ENCODE peak calls at places on chromosomes 6 and 20, in eight cellular contexts. Y is PC-3, Z is spleen, P is GM23248, W is colonic mucosa, X is AG04449, G is neural progenitor cell, S is GM06990. O is an unnamed sample.

GRCh38 chr20:62955519-62956386 is 3.2 kb downstream of the SLC17A9 start:
- DNase-seq in G (no peak), S (no peak), W (peak), Z (peak), P (no peak), X (no peak), Y (no peak), O (no peak)

GRCh38 chr20:38159539-38159938 is 5.5 kb downstream of the TGM2 start:
- DNase-seq in G (no peak), X (no peak), Z (peak), Y (no peak), W (no peak), P (no peak), S (no peak), O (peak)

GRCh38 chr6:116450185-116450710 is 10.9 kb upstream of the CALHM6 start:
- DNase-seq in X (no peak), W (no peak), S (no peak), Y (no peak), G (no peak), P (no peak), Z (no peak), O (no peak)

GRCh38 chr6:16437095-16437494 is 198.7 kb downstream of the GMPR start:
- DNase-seq in P (no peak), Z (no peak), G (no peak), X (no peak), S (no peak), W (no peak), Y (no peak), O (no peak)

GRCh38 chr20:3173582-3174441 is 463 bp upstream of the LZTS3 start:
- DNase-seq in X (no peak), S (peak), Y (peak), P (peak), G (peak), W (peak), Z (peak), O (peak)

GRCh38 chr6:2378891-2379652 is 133.7 kb upstream of the GMDS start:
- DNase-seq in P (peak), W (no peak), G (no peak), Y (peak), X (no peak), S (no peak), Z (no peak), O (no peak)

GRCh38 chr6:26197736-26198625 is 110.8 kb downstream of the HFE start:
- DNase-seq in Y (peak), Z (peak), P (peak), G (peak), S (peak), X (no peak), W (peak), O (no peak)

GRCh38 chr20:19802492-19803158 is 44.6 kb downstream of the RIN2 start:
- DNase-seq in Y (peak), G (peak), X (no peak), P (peak), S (no peak), W (peak), Z (no peak), O (no peak)

GRCh38 chr6:30450908-30451818 is 38.1 kb upstream of the HLA-E start:
- DNase-seq in S (no peak), P (peak), G (peak), Z (peak), Y (no peak), W (peak), X (peak), O (no peak)

GRCh38 chr6:162085561-162085960 is 642.0 kb downstream of the PRKN start:
- DNase-seq in P (no peak), G (no peak), Z (no peak), W (no peak), X (no peak), Y (no peak), S (no peak), O (no peak)

GRCh38 chr6:31067881-31068737 is 44.3 kb downstream of the C6orf15 start:
- DNase-seq in S (no peak), X (no peak), P (no peak), G (no peak), Z (no peak), W (no peak), Y (no peak), O (no peak)

GRCh38 chr6:33164665-33165373 is 27.4 kb downstream of the COL11A2 start:
- DNase-seq in W (no peak), Z (no peak), P (no peak), S (no peak), Y (no peak), G (no peak), X (no peak), O (no peak)

GRCh38 chr6:169070506-169071176 is 183.0 kb downstream of the THBS2 start:
- DNase-seq in Z (no peak), Y (peak), X (peak), W (peak), G (no peak), S (no peak), P (peak), O (peak)

GRCh38 chr20:19767070-19767469 is 9.0 kb downstream of the RIN2 start:
- DNase-seq in G (no peak), W (no peak), Y (peak), S (no peak), Z (no peak), P (no peak), X (no peak), O (no peak)

GRCh38 chr6:109336221-109336955 is 45.9 kb downstream of the CD164 start:
- DNase-seq in Y (peak), W (peak), S (no peak), X (no peak), P (peak), G (no peak), Z (no peak), O (peak)

GRCh38 chr20:43284481-43284880 is 94.8 kb upstream of the PTPRT start:
- DNase-seq in G (no peak), P (no peak), Y (no peak), Z (no peak), W (no peak), S (no peak), X (no peak), O (no peak)

GRCh38 chr6:137882225-137882961 is 15.3 kb downstream of the TNFAIP3 start:
- DNase-seq in X (peak), Z (no peak), S (no peak), G (no peak), P (peak), W (no peak), Y (no peak), O (no peak)

GRCh38 chr20:61434361-61434781 is 182.3 kb downstream of the CDH4 start:
- DNase-seq in Z (no peak), Y (no peak), S (no peak), G (peak), P (peak), X (no peak), W (no peak), O (peak)

GRCh38 chr20:17701826-17702225 is 2.1 kb downstream of the BANF2 start:
- DNase-seq in Z (no peak), X (no peak), W (no peak), S (no peak), P (no peak), Y (no peak), G (no peak), O (peak)

GRCh38 chr6:116405663-116406329 is 35.0 kb downstream of the DSE start:
- DNase-seq in P (peak), G (peak), Y (peak), S (no peak), Z (no peak), X (no peak), W (no peak), O (no peak)

GRCh38 chr20:11982289-11982957 is 64.7 kb downstream of the BTBD3 start:
- DNase-seq in X (no peak), Z (no peak), S (no peak), Y (no peak), P (no peak), W (no peak), G (no peak), O (no peak)

GRCh38 chr6:45658958-45659357 is 281.2 kb upstream of the SUPT3H start:
- DNase-seq in P (no peak), Y (no peak), Z (no peak), W (no peak), G (no peak), S (no peak), X (no peak), O (no peak)

GRCh38 chr6:10460096-10460495 is 45.2 kb upstream of the TFAP2A start:
- DNase-seq in G (no peak), X (no peak), S (peak), P (no peak), Y (no peak), Z (no peak), W (no peak), O (no peak)

GRCh38 chr6:16092140-16092539 is 36.7 kb upstream of the MYLIP start:
- DNase-seq in X (no peak), Z (no peak), G (no peak), Y (no peak), S (no peak), P (no peak), W (no peak), O (no peak)

GRCh38 chr6:63467247-63467954 is 104.9 kb upstream of the LOC128125822 start:
- DNase-seq in Z (no peak), S (no peak), P (no peak), G (no peak), X (no peak), Y (no peak), W (no peak), O (no peak)

DNA sequence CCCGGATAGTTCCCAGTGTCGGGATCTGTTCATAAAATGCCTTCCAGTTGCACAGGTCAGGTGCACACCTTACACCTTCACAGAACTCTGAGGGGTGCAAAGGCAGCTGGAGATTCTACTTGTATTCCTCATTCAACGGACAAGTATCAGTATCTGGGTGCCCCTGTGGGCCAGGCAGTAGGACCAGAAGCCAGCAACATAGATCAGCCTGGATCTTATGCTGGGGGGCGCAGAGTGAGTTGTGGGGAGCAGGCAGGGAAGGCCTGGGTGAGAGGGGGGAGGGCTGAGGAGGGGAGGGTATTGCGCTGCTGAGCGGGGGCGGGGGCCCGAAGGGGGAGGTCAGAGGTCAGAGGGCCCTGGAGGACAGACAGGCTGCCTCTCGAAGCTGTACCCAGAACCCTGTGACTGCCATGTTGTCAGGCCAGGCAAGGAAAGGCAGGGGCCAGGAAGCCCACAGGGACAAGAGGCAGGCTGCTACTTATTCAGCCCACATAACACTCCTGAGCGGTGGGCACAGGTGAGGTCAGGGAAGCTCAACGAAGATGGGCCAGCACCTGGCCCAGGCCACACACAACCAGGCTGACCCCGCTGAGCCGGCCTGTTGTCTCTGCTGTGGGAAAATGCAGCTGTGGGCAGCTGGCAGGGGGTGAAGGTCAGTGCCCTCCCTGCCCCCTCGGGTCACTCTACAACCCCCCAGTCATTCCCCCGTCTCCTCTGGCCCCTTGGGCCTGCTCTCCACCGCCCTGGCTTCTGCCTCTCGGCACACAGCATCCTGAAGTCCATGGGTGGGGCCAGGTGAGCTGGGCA is 1.1 kb downstream of the OPRL1 start:
- DNase-seq in X (no peak), W (no peak), S (no peak), Y (no peak), Z (no peak), G (no peak), P (no peak), O (no peak)
- H3K4me3 ChIP-seq in X (no peak), W (peak), S (no peak), Y (peak), Z (peak), G (peak), P (peak), O (peak)

GRCh38 chr6:52535711-52536423 is 41.0 kb downstream of the TRAM2 start:
- DNase-seq in P (no peak), S (no peak), G (no peak), X (no peak), Z (no peak), Y (no peak), W (no peak), O (no peak)

GRCh38 chr6:52533491-52533890 is 43.4 kb downstream of the TRAM2 start:
- DNase-seq in Z (no peak), W (no peak), P (peak), G (no peak), Y (no peak), S (no peak), X (no peak), O (no peak)

GRCh38 chr6:52536424-52536916 is 40.4 kb downstream of the TRAM2 start:
- DNase-seq in Y (no peak), S (peak), P (no peak), X (no peak), Z (no peak), W (no peak), G (no peak), O (no peak)

GRCh38 chr6:52534363-52534762 is 42.5 kb downstream of the TRAM2 start:
- DNase-seq in P (no peak), Y (no peak), W (no peak), X (no peak), Z (no peak), G (no peak), S (no peak), O (no peak)

DNA sequence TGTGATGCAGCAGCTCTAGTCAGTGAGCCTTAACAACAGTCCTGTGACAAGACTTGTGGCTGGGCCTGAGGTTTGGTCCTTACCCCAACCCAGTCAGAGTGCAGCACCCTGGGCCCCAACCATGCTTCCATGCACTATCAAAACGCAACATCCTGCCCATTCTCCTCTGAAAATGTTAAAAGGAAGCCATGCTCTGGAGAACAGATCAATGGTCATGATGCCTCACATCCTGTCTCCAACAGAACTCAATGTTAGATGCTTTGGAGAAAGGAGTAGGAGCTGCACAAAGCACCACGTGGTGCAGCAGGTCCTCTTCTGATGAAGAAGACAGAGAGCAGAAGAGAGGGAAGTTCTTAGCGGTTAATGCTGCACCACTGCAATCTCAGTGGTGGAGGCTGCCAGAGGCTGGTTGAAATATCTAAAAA is 41.9 kb downstream of the TRAM2 start:
- DNase-seq in S (peak), P (no peak), G (no peak), Y (no peak), W (no peak), Z (no peak), X (no peak), O (no peak)
- H3K4me3 ChIP-seq in S (no peak), P (no peak), G (no peak), Y (no peak), W (no peak), Z (no peak), X (no peak), O (no peak)

DNA sequence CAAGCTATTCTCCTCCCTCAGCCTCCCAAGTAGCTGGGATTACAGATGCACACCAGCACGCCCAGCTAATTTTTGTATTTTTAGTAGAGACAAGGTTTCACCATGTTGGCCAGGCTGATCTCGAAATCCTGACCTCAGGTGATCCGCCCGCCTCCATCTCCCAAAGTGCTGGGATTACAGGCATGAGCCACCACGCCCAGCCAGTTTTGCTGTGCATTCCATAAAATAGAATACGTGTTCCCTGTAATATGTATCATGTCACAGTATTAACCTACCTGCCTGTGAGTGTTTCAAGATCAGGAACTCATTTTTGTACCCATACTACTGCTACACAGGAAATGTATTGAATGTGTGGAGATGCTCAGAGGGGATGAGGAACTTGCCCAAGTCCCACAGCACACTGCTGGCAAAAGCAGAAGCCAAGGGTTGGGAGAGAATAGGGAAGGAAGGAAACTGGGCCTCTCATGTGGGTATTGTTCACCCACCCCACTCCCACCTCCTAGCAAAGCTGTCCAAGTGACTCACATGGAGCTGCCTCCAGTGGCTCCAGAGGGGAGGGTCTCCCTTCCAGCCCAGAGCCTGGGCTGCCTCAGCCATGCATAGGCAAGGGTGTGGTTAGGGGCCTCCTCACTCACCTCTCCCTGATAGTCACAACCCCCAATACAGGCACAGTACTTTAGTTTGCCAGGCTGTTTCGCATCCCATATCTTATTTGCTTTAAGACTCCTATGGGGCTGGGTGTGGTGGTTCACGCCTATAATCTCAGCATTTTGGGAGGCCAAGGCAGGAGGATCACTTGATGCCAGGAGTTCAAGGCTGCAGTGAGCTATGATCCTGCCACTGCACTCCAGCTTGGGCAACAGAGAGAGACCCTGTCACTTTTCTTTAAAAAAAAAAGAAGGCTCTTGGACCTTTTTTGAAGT is 9.4 kb downstream of the HM13 start:
- DNase-seq in S (no peak), G (no peak), Y (no peak), Z (no peak), P (peak), X (no peak), W (no peak), O (peak)
- H3K4me3 ChIP-seq in S (no peak), G (no peak), Y (no peak), Z (no peak), P (no peak), X (no peak), W (no peak), O (no peak)

GRCh38 chr6:47245745-47246371 is 63.8 kb downstream of the TNFRSF21 start:
- DNase-seq in P (no peak), Y (no peak), G (no peak), W (no peak), Z (no peak), S (no peak), X (no peak), O (no peak)

GRCh38 chr6:47242483-47243386 is 67.0 kb downstream of the TNFRSF21 start:
- DNase-seq in P (peak), Z (peak), S (peak), W (peak), Y (peak), X (peak), G (peak), O (peak)

GRCh38 chr6:47238456-47238995 is 71.2 kb downstream of the TNFRSF21 start:
- DNase-seq in Z (no peak), P (no peak), X (no peak), S (no peak), W (no peak), G (no peak), Y (no peak), O (no peak)

GRCh38 chr6:47240277-47240890 is 69.3 kb downstream of the TNFRSF21 start:
- DNase-seq in X (no peak), G (no peak), P (no peak), Z (no peak), Y (no peak), S (no peak), W (no peak), O (no peak)

GRCh38 chr6:47241742-47242482 is 67.8 kb downstream of the TNFRSF21 start:
- DNase-seq in S (no peak), W (no peak), Y (no peak), X (no peak), P (peak), G (no peak), Z (no peak), O (no peak)
- H3K4me3 ChIP-seq in S (no peak), W (no peak), Y (no peak), X (no peak), P (no peak), G (no peak), Z (no peak), O (no peak)

DNA sequence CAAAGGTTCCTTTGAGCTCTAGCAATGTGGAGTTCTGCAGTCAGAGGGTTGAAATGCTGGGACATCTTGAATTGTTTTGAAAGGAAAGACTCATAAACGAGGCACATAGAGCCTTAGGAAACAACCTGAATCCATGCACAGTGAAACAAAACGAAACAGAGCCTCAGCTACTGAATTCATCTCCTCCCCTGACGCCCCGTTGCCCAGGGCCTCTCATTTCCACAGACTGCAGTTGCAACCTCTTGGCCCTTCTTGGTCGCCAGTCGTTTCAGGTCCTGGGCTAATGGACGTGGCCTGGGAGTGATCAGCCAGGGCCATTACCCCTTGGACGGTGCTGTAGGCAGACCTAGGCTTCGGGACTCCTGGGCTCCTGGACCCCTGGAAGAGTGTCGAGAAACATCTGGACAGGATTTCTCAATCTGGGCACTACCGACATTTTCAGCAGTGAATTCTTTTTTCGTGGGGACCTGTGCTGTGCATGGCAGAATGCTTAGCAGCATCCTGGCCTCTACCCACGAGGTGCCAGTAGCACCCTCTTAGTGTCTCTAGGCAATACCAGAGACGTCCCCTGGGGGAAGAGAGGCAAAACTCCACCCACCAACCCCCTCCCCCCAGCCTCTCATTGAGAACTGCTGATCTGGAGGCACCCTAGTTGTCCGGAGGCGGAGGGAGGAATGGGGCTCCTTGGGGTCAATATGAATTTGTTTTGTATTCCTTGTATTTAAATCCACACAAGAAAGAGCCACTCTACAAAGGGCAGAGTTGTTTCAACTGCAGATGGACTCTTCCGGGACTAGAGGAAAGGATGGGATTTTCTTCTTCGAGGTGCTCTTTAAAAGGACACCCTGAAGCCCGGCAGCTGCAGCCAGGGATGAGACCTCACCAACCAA is 50.2 kb downstream of the TMEM242 start:
- DNase-seq in Z (peak), X (no peak), P (peak), W (no peak), Y (no peak), G (peak), S (no peak), O (no peak)
- H3K4me3 ChIP-seq in Z (peak), X (no peak), P (no peak), W (no peak), Y (no peak), G (no peak), S (no peak), O (no peak)

O was measured in tibial artery.